ENCODE peak calls at places on chromosomes 5 and 9, in four cellular contexts. J is K562, L is HCT116, S is HepG2. E is an unnamed sample. For H3K4me1, the result is how much of the 10 kb centered on the place peaks cover.

GRCh38 chr5:82793808-82794419 is 283.3 kb downstream of the TMEM167A start:
- DNase-seq in S (peak), L (peak), J (peak), E (no peak)

GRCh38 chr9:36748322-36748899 is 175.7 kb downstream of the MELK start:
- DNase-seq in L (no peak), S (no peak), J (peak), E (no peak)

GRCh38 chr5:143826909-143827514 is 15.1 kb downstream of the HMHB1 start:
- DNase-seq in S (no peak), L (no peak), J (no peak), E (peak)

GRCh38 chr5:113246371-113246870 is 188.4 kb downstream of the TSSK1B start:
- DNase-seq in S (no peak), L (no peak), J (no peak), E (no peak)

GRCh38 chr5:36792560-36793180 is 83.9 kb upstream of the NIPBL start:
- DNase-seq in J (no peak), L (no peak), S (no peak), E (no peak)

GRCh38 chr9:127136880-127137639 is 14.6 kb upstream of the ANGPTL2 start:
- DNase-seq in S (no peak), L (no peak), J (no peak), E (no peak)

GRCh38 chr5:75072066-75072465 is 19.7 kb upstream of the GCNT4 start:
- DNase-seq in S (no peak), J (no peak), L (no peak), E (no peak)

GRCh38 chr5:31811210-31811609 is 172.3 kb downstream of the PDZD2 start:
- DNase-seq in J (peak), L (peak), S (peak), E (peak)

GRCh38 chr9:104110509-104110908 is 16.4 kb downstream of the SMC2 start:
- DNase-seq in J (no peak), L (no peak), S (no peak), E (no peak)

GRCh38 chr5:84378420-84378819 is 6.3 kb downstream of the EDIL3 start:
- DNase-seq in L (no peak), J (no peak), S (no peak), E (no peak)

GRCh38 chr9:84504360-84504759 is 163.8 kb upstream of the SLC28A3 start:
- DNase-seq in L (no peak), J (no peak), S (no peak), E (no peak)

GRCh38 chr5:172399826-172400225 is 54.5 kb downstream of the SH3PXD2B start:
- DNase-seq in J (no peak), S (no peak), L (no peak), E (no peak)

GRCh38 chr5:137636846-137637515 is 98.9 kb downstream of the KLHL3 start:
- DNase-seq in L (no peak), J (no peak), S (no peak), E (no peak)

GRCh38 chr5:141478321-141478945 is 2.7 kb downstream of the PCDHGC3 start:
- DNase-seq in L (no peak), J (no peak), S (no peak), E (no peak)

GRCh38 chr5:52870448-52870847 is 82.7 kb downstream of the ITGA1 start:
- DNase-seq in S (peak), L (no peak), J (no peak), E (no peak)

GRCh38 chr5:163342301-163342700 is 95.1 kb upstream of the CCNG1 start:
- DNase-seq in S (no peak), L (no peak), J (no peak), E (no peak)

GRCh38 chr9:128391956-128392301 is 20.8 kb downstream of the URM1 start:
- DNase-seq in J (no peak), L (no peak), S (no peak), E (no peak)

GRCh38 chr9:124553738-124554137 is 46.5 kb upstream of the NR5A1 start:
- DNase-seq in J (no peak), L (no peak), S (no peak), E (no peak)

GRCh38 chr9:36855443-36856315 is 178.4 kb downstream of the PAX5 start:
- DNase-seq in L (peak), S (peak), J (peak), E (peak)

GRCh38 chr9:127968717-127969383 is 11.9 kb downstream of the EEIG1 start:
- DNase-seq in L (peak), J (no peak), S (no peak), E (peak)

GRCh38 chr5:136025900-136026299 is 2.9 kb upstream of the TGFBI start:
- DNase-seq in S (no peak), L (no peak), J (no peak), E (no peak)

GRCh38 chr9:8783999-8784398 is 984.4 kb upstream of the DMAC1 start:
- DNase-seq in L (no peak), J (no peak), S (no peak), E (no peak)

GRCh38 chr5:131749138-131749537 is 47.7 kb downstream of the FNIP1 start:
- DNase-seq in L (no peak), S (no peak), J (peak), E (peak)

GRCh38 chr9:130972277-130972956 is 33.4 kb upstream of the FIBCD1 start:
- DNase-seq in L (no peak), J (no peak), S (no peak), E (no peak)

GRCh38 chr9:72038408-72038807 is 22.0 kb downstream of the C9orf57 start:
- DNase-seq in S (no peak), L (no peak), J (no peak), E (no peak)

GRCh38 chr5:140041099-140041491 is 2.0 kb downstream of the NRG2 start:
- DNase-seq in J (no peak), L (no peak), S (no peak), E (no peak)

GRCh38 chr5:142866563-142867275 is 96.5 kb downstream of the ARHGAP26 start:
- DNase-seq in L (peak), S (peak), J (peak), E (peak)

GRCh38 chr5:138981131-138981530 is 106.0 kb upstream of the LRRTM2 start:
- DNase-seq in S (no peak), J (no peak), L (no peak), E (no peak)

GRCh38 chr9:77806697-77807096 is 158.6 kb upstream of the GNA14 start:
- DNase-seq in J (no peak), S (no peak), L (no peak), E (no peak)

GRCh38 chr5:179554981-179555380 is 4.6 kb downstream of the RUFY1 start:
- DNase-seq in L (no peak), S (no peak), J (no peak), E (no peak)

GRCh38 chr5:149141224-149141956 is at the start of gene ABLIM3:
- DNase-seq in J (peak), S (no peak), L (no peak), E (no peak)

GRCh38 chr9:88953401-88954029 is 37.8 kb upstream of the S1PR3 start:
- DNase-seq in L (no peak), J (no peak), S (peak), E (no peak)

GRCh38 chr9:123453904-123454321 is 97.9 kb downstream of the CRB2 start:
- DNase-seq in L (no peak), J (no peak), S (peak), E (no peak)

GRCh38 chr5:169006878-169007790 is 293.8 kb downstream of the SLIT3 start:
- DNase-seq in J (no peak), L (peak), S (no peak), E (no peak)

DNA sequence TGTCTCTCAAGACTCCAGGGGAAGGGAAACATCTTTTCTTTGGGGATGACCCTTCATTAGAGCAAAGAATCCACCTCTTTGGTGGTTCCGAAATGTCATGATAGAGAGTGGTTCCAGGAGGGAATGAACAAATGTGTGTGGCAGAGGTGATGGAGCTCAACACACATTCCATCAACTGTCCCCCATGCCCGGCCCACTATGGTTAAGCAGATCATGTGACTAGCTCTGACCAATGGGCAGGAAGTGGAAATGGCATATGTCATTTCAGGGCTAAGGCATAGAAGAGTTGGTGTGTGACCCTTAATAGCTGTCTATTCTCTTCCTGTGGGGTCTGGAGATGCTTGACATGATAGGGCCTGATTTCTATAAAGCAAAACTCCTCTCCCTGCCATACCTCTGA is 194.6 kb downstream of the GAS1 start:
- DNase-seq in S (no peak), L (no peak), J (no peak), E (no peak)
- TF ChIP-seq REST in S (no peak), L (no peak), J (no peak), E (no peak)

GRCh38 chr9:121266906-121267650 is 884 bp upstream of the GSN start:
- DNase-seq in S (no peak), L (no peak), J (no peak), E (no peak)

GRCh38 chr9:121267689-121268597 is at the start of gene GSN:
- DNase-seq in L (no peak), J (peak), S (peak), E (no peak)

GRCh38 chr9:121269888-121270254 is 1.9 kb downstream of the GSN start:
- DNase-seq in J (no peak), L (no peak), S (no peak), E (no peak)

GRCh38 chr9:121268598-121269029 is 652 bp downstream of the GSN start:
- DNase-seq in J (no peak), S (no peak), L (no peak), E (no peak)

DNA sequence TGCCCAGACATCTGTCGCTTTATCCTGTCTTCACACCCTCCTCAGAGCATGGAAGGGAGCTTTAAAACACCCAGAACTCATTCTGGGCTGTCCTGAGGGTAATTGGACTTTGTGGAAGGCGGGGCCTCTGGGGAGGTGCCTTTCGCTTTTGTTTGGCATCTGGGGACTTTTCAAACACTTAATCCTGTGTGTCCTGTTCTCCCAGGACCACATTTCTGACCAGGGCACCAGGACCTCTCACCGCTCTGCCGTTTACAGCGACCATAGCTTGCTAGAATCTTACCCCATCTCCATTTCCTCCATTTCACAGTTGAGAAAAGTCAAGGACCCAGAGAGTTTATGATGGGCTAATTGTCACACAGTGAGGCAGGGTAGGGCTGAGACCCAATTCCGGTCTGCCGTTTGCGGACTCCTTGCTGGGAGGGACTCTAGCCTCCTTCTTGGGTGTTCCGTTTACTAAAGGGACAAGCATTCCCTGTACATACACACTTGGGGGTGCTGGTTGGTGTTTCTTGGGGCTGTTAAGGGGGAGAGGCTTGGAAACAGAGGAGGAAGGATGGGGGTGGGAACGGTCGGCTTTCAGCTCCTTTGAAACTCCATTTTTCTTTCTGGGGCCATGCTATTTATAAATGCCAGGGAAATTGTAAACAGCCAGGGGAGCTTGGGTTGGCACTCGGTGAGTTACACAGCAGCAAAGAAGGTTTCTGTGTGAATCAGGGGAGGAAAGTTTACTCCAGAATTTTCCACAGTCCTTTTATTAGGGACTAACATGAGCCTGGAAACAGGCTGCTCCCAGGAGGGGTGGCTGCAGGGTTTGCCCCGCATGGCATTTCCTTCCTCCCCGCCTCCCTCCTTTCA is 1.3 kb downstream of the GSN start:
- DNase-seq in L (no peak), S (no peak), J (peak), E (no peak)
- H3K4me1 ChIP-seq in L (under half), S (under half), J (under half), E (under half)

GRCh38 chr9:93259490-93260289 is 75.8 kb downstream of the WNK2 start:
- DNase-seq in J (no peak), S (no peak), L (no peak), E (no peak)

GRCh38 chr9:93257808-93258331 is 73.9 kb downstream of the WNK2 start:
- DNase-seq in L (no peak), S (no peak), J (peak), E (no peak)

GRCh38 chr9:93258818-93259489 is 75.0 kb downstream of the WNK2 start:
- DNase-seq in J (no peak), L (no peak), S (no peak), E (no peak)

GRCh38 chr9:93256878-93257807 is 73.2 kb downstream of the WNK2 start:
- DNase-seq in S (no peak), L (no peak), J (no peak), E (no peak)

DNA sequence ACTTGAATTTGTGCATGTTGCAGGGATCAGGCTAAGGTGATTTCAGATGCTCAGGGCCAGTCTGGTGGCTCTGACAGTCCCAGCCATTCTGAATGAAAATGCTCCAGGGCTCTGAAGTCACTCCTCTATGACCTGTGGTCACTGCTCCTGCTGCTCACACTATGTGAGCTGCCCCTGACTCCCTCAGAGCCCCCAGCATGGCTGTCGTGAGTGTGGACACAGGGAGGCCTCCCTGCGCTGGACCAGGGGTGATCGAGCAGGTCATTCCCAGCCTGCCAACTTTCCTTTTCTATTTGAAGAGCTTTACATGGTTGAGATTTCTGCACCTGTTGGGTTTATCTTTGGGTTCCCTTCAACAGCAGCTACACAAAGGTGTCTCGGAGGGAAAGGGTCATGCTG is 74.5 kb downstream of the WNK2 start:
- DNase-seq in J (no peak), S (no peak), L (no peak), E (no peak)
- TF ChIP-seq TCF7L2 in J (no peak), S (no peak), L (no peak), E (no peak)

GRCh38 chr9:112115109-112115508 is 60.0 kb downstream of the SUSD1 start:
- DNase-seq in J (no peak), L (no peak), S (no peak), E (no peak)
- TF ChIP-seq REST in J (no peak), L (no peak), S (no peak), E (no peak)

GRCh38 chr5:119355636-119356383 is at the start of gene TNFAIP8:
- DNase-seq in L (no peak), J (no peak), S (peak), E (no peak)

GRCh38 chr5:119355244-119355635 is 579 bp upstream of the TNFAIP8 start:
- DNase-seq in L (no peak), J (no peak), S (peak), E (no peak)

GRCh38 chr5:119354522-119355243 is 1.1 kb upstream of the TNFAIP8 start:
- DNase-seq in S (no peak), J (no peak), L (no peak), E (no peak)

GRCh38 chr5:119353686-119354366 is 2.0 kb upstream of the TNFAIP8 start:
- DNase-seq in J (no peak), S (no peak), L (no peak), E (no peak)

GRCh38 chr5:119353213-119353612 is 2.6 kb upstream of the TNFAIP8 start:
- DNase-seq in L (no peak), S (no peak), J (no peak), E (no peak)
- H3K4me1 ChIP-seq in L (under half), S (under half), J (under half), E (under half)

DNA sequence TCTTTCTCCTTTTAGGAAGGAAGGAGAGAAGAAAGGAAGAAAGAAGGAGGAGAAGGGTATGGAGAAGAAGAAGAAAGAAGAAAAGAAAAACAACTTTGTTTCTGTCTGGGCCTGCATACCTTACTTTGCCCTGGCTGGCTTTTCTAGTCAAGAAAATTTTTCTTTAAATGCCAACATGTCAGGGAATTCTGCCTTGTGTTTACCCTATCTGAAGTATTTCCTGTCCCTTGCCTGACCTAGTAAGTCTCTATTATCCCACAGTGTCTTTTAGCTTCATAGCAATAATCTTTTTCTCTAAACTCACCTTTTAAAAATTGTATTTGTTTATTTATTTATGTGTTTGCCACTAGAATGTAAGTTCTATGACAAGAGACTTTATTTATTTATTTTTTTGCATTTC is 1864.1 kb downstream of the EFNA5 start:
- DNase-seq in J (no peak), S (no peak), L (no peak), E (no peak)
- TF ChIP-seq TCF7L2 in J (no peak), S (no peak), L (no peak), E (no peak)

DNA sequence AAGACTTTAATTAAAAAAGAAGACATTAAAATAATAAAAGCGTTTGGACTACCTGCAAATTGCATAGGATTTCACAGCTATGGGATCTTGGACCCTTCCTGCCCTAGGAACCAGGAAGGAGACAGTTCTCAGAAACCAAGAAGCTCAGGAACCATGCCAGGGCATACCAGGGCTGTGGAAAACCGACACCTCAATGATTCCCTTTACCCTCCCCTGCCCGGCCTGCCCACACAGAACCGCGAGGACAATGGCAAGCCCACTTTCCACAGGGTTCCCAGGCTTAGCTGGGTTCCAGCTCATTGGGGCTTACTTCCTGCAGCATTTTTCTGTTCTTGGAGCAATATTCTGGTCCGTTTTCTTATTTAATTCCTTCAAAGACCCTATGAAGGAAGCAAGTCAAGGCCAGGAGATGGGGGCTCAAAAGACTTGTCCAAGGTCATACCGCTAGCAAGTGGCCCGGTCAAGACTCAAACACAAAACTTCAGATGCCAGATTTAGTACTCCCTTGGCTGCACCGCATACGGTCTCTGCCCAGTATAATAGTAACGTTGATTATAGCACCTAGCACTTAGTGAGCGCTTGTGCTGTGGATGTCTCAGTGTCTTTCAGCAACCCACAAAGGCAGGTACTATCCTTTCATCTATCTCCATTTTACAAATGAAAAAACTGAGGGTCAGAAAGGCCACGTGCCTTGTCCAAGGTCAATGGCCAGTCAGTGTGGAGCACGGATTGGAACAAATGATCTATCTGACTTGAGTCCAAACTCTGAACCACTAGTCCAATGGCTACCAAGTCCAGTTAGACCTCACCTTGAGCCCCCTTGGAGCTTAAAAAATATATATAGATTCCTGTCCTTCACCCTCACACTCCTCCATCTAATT is 6.8 kb downstream of the FAT2 start:
- DNase-seq in J (no peak), S (no peak), L (no peak), E (no peak)
- TF ChIP-seq REST in J (no peak), S (no peak), L (no peak), E (no peak)

DNA sequence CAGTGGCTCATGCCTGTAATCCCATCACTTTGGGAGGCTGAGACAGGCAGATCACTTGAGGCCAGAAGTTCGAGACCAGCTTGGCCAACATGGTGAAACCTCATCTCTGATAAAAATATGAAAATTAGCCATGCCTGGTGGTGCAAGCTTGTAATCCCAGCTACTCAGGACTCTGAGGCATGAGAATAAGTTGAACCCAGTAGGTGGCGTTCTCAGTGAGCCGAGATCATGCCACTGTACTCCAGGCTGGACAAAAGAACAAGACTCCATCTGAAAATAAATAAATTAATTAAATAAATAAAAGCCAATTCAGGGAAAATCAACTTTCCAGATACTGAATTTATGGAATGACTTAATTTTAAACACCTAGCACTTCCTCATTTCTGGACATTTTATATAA is 1722.1 kb downstream of the MAT2B start:
- DNase-seq in S (no peak), J (no peak), L (no peak), E (no peak)
- H3K4me1 ChIP-seq in S (under half), J (under half), L (under half), E (under half)

GRCh38 chr9:113574381-113575262 is 111.1 kb downstream of the RGS3 start:
- DNase-seq in L (no peak), S (no peak), J (no peak), E (no peak)
- TF ChIP-seq TCF7L2 in L (no peak), S (no peak), J (no peak), E (no peak)

GRCh38 chr9:75532651-75533050 is 357.8 kb upstream of the PCSK5 start:
- DNase-seq in S (no peak), L (no peak), J (no peak), E (no peak)

GRCh38 chr9:75531588-75531987 is 358.9 kb upstream of the PCSK5 start:
- DNase-seq in S (no peak), J (no peak), L (no peak), E (no peak)

GRCh38 chr9:75529463-75529862 is 361.0 kb upstream of the PCSK5 start:
- DNase-seq in S (no peak), L (no peak), J (no peak), E (no peak)
- TF ChIP-seq REST in S (no peak), L (no peak), J (no peak), E (no peak)